ENCODE peak calls at places on chromosome 3, in four cellular contexts. R, F, H and U are unnamed samples.

GRCh38 chr3:133872161-133872560 is 23.5 kb downstream of the RAB6B start:
- DNase-seq in R (no peak), F (no peak), H (no peak), U (no peak)

GRCh38 chr3:143436231-143436930 is 316.8 kb downstream of the CHST2 start:
- DNase-seq in R (no peak), F (peak; percentile 47), H (no peak), U (no peak)

GRCh38 chr3:129690406-129690805 is 83.9 kb upstream of the PLXND1 start:
- DNase-seq in R (peak; percentile 82), F (peak; percentile 79), H (peak; percentile 78), U (peak; percentile 59)

GRCh38 chr3:141542202-141542959 is 55.6 kb downstream of the RASA2 start:
- DNase-seq in R (no peak), F (no peak), H (no peak), U (no peak)

GRCh38 chr3:115814778-115815380 is 191.6 kb downstream of the GAP43 start:
- DNase-seq in R (peak; percentile 81), F (peak; percentile 76), H (peak; percentile 70), U (no peak)

GRCh38 chr3:8554725-8555621 is 53.4 kb downstream of the LMCD1 start:
- DNase-seq in R (peak; percentile 50), F (peak; percentile 87), H (no peak), U (no peak)

GRCh38 chr3:15892828-15893227 is 95.0 kb upstream of the ANKRD28 start:
- DNase-seq in R (no peak), F (peak; percentile 81), H (no peak), U (no peak)

GRCh38 chr3:197298858-197299854 is 744 bp upstream of the DLG1 start:
- DNase-seq in R (peak; percentile 70), F (no peak), H (peak; percentile 49), U (peak; percentile 80)

GRCh38 chr3:188947401-188947982 is 224.3 kb upstream of the TPRG1 start:
- DNase-seq in R (peak; percentile 96), F (peak; percentile 63), H (no peak), U (peak; percentile 80)

GRCh38 chr3:160180581-160181216 is 44.5 kb upstream of the C3orf80 start:
- DNase-seq in R (peak; percentile 14), F (no peak), H (no peak), U (no peak)

GRCh38 chr3:65767551-65767950 is 271.2 kb downstream of the MAGI1 start:
- DNase-seq in R (no peak), F (no peak), H (no peak), U (no peak)

GRCh38 chr3:129442486-129442885 is 2.5 kb downstream of the IFT122 start:
- DNase-seq in R (no peak), F (no peak), H (no peak), U (no peak)

GRCh38 chr3:78724886-78725285 is 1042.9 kb downstream of the ROBO1 start:
- DNase-seq in R (peak; percentile 12), F (no peak), H (no peak), U (no peak)

GRCh38 chr3:42696356-42697301 is 6.0 kb downstream of the HHATL start:
- DNase-seq in R (no peak), F (no peak), H (no peak), U (no peak)

DNA sequence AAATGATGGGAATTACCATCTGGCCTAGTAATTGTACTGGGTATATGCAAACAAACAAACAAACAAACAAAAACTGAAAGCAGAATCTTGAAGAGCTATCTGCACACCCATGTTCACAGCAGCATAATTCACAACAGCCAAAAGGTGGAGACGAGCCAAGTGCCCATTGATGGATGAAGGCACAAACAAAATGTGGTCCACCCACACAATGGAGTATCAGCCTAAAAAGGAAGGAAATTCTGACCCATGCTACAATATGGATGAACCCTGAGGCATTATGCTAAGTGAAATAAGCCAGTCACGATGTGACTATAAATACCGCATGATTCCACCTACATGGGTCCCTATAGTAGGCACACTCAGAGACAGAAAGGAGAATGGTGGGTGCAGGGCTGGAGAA is 24.2 kb downstream of the XPC start:
- DNase-seq in R (no peak), F (no peak), H (no peak), U (no peak)
- H3K36me3 ChIP-seq in R (no peaks in the 10 kb centered on the region), F (peaks cover 65% of the 10 kb centered on the region), H (peaks cover 52% of the 10 kb centered on the region), U (peaks cover 17% of the 10 kb centered on the region)

GRCh38 chr3:123696796-123697195 is 111.9 kb upstream of the HACD2 start:
- DNase-seq in R (no peak), F (peak; percentile 14), H (no peak), U (no peak)
- H3K4me2 ChIP-seq in R (no peak overlapping the region), F (no peak overlapping the region), H (peak overlapping the region; percentile 7), U (no peak overlapping the region)

DNA sequence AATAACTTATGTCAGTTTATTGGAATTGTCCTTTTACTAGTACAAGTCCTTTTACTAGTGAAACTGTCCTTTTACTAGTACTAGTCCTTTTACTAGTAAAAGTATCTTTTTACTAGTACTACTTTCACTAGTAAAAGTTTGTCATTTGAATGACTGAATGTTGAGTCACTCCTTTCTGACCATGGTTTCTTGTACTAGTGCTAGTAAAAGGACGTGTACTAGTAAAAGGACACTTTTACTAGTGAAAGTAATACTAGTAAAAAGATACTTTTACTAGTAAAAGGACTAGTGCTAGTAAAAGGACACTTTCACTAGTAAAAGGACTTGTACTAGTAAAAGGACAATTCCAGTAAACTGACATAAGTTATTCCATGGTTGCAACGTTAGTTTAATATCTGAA is 96.3 kb downstream of the ZMAT3 start:
- DNase-seq in R (no peak), F (no peak), H (no peak), U (no peak)
- H2AFZ ChIP-seq in R (no peak overlapping the region), F (no peak overlapping the region), H (no peak overlapping the region), U (no peak overlapping the region)

DNA sequence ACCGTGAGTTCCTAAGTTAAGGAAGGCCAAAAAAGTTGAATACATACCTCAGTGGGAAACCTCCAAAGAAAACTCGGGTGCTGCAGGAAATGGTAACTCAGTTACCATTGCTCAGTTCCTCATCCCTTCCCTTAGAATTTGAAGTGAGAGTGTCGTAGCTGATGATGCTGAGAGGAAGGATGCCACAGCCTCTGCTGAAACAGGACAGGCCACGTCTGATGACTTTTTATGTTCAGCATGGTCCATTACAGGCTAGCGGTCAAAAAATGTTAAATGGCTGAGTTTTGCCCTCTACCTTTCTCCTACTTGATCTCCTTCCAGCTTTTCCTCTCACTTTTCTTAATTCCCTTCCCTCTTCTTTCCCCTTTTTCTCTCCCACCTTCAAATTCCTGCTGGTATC is 135.5 kb downstream of the GHSR start:
- DNase-seq in R (no peak), F (no peak), H (no peak), U (no peak)
- H3K36me3 ChIP-seq in R (peaks cover 4% of the 10 kb centered on the region), F (peaks cover 35% of the 10 kb centered on the region), H (peaks cover 90% of the 10 kb centered on the region), U (peaks cover 68% of the 10 kb centered on the region)

DNA sequence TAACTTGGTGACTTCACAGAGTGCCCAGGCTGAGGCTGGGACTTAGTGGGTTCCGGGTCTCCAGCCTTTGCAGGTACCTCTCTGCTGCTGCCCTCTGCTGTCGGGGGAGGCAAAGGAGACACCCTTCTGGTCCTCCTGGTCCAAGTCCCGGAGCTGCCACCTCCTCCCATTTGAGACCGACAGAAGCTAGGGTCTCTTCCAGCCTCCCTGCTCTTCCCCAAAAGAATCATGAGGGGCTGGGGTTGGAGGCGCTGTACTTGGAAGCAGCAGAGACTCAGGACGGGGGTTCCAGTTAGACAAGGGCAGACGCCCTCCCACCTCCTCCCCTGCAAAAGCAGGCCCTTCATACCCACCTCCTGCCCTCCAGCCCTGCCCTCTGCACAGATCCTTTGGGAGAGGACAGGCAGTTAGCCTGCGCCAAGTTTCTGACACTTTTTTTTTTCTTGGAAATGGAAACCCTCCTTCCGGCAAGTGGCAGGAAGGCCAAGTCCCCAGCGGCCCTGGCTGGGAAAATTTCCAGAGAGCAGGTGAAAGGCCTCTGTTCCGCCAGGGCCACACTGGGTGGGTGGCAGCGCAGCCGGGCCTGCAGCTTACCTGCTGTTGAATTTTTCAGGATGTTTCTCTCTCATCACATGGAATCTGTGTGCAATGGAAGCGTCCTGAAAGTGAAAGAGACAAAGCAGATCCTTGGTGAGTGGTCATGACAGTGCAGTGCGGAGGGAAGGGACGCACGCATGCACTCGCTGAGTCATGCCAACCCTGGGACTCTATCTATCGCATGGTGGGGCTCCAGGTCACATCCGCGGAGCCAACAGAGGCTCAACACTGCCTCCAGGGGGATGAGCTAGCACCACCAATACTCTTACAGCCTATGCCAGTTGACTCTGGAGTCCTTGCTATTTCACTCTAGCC is 119.9 kb downstream of the DGKG start:
- DNase-seq in R (peak; percentile 84), F (peak; percentile 82), H (peak; percentile 92), U (peak; percentile 89)
- H3K4me2 ChIP-seq in R (no peak overlapping the region), F (peak overlapping the region; percentile 78), H (peak overlapping the region; percentile 90), U (peak overlapping the region; percentile 81)

DNA sequence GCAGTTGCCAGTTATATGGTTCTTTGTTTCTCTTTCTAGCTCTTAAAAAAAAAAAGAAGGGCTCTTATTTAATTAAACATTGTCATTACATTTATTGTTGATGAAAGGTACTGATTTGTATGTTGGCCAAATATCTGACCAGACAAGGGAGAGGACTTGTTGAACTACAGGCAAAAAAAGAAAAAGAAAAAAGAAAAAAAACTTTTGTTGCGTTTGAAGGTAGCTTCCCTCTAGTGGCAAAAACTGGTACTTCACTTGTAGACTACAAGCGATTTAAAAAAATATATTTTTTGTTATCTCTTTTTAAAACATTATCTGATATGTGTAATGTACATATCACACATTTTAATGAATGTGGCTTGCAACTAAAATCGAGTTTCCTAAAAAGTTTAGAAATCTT is 280.6 kb downstream of the ROBO2 start:
- DNase-seq in R (peak; percentile 70), F (peak; percentile 67), H (peak; percentile 25), U (no peak)
- H2AFZ ChIP-seq in R (no peak overlapping the region), F (no peak overlapping the region), H (no peak overlapping the region), U (no peak overlapping the region)

GRCh38 chr3:50158747-50159146 is 3.6 kb downstream of the SEMA3F start:
- DNase-seq in R (no peak), F (no peak), H (no peak), U (no peak)
- H3K36me3 ChIP-seq in R (no peaks in the 10 kb centered on the region), F (peaks cover 14% of the 10 kb centered on the region), H (peaks cover 13% of the 10 kb centered on the region), U (no peaks in the 10 kb centered on the region)

GRCh38 chr3:3082547-3082924 is 27.6 kb downstream of the IL5RA start:
- DNase-seq in R (no peak), F (no peak), H (no peak), U (no peak)

GRCh38 chr3:3084890-3085289 is 25.3 kb downstream of the IL5RA start:
- DNase-seq in R (no peak), F (no peak), H (no peak), U (no peak)

GRCh38 chr3:3085782-3086181 is 24.4 kb downstream of the IL5RA start:
- DNase-seq in R (no peak), F (no peak), H (no peak), U (no peak)

GRCh38 chr3:3080309-3080708 is 29.9 kb downstream of the IL5RA start:
- DNase-seq in R (peak; percentile 73), F (no peak), H (no peak), U (no peak)

DNA sequence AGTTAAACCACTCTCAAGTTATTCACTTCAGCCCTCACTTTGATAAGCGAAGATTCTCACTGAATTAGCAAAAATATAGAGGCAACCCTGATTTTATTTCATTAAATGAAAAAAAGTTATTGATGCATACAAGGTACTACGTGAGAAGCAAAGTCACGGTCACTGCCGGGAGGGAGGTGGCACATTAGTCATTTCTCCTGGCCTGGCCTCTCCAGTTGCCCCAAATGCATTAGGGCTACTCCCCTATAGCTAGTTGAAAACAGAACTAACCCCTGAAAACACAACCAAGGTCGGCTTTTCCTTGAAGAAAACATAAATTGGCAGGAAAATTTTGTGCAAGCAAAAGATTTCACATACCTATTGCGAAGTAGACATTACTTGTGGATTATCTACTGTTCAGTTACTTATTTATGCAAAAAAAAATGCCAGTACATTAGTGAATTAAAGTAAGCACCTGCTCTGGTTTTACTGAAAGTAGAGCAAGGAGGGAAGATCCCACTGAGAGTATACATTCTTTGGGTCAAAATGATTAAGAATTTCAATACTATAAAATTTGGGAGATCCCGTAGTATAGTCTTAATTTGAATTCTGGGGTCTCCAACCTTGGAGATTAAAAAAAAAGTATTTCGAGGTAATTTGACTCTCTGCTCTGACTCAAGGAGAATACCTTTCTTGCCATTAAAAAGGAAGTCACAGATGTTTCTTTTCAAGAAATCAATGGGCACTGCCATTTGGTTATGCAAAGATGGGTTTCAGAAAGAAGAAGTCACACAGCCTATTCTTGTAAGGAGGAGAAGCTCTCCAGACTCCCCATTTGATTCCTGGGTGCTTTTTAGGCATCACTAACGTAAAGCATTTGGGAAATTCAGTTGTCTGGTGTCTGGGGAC is 28.3 kb downstream of the IL5RA start:
- DNase-seq in R (no peak), F (no peak), H (no peak), U (no peak)
- H3K4me2 ChIP-seq in R (no peak overlapping the region), F (no peak overlapping the region), H (no peak overlapping the region), U (no peak overlapping the region)